ENCODE peak calls at places on chromosomes 7 and 10, in six cellular contexts. S is anterior cingulate cortex; X is activated T-cell treated with anti-CD3 and anti-CD28 coated beads, Interleukin-2, amount 50 U/mL, for 24 hours; Y is neural crest cell; A is WTC11; F is adipocyte. D is an unnamed sample.

GRCh38 chr10:63128443-63128842 is 4.7 kb upstream of the NRBF2 start:
- DNase-seq in S (no peak), X (no peak), Y (no peak), A (no peak), F (no peak), D (no peak)

GRCh38 chr10:47065903-47066302 is 154.7 kb downstream of the PTPN20 start:
- DNase-seq in S (no peak), X (peak; percentile 18), Y (no peak), A (no peak), F (no peak), D (no peak)

GRCh38 chr7:36726806-36727503 is 2.7 kb upstream of the AOAH start:
- DNase-seq in S (no peak), X (no peak), Y (no peak), A (no peak), F (no peak), D (no peak)

GRCh38 chr7:84841809-84842208 is 345.0 kb downstream of the SEMA3D start:
- DNase-seq in S (no peak), X (no peak), Y (no peak), A (no peak), F (peak; percentile 84), D (no peak)

GRCh38 chr10:27783660-27784059 is 38.0 kb upstream of the MKX start:
- DNase-seq in S (no peak), X (peak; percentile 40), Y (no peak), A (peak; percentile 54), F (peak; percentile 16), D (peak; percentile 32)

GRCh38 chr10:17062009-17062408 is 67.6 kb downstream of the CUBN start:
- DNase-seq in S (no peak), X (no peak), Y (no peak), A (no peak), F (peak; percentile 74), D (peak; percentile 58)

GRCh38 chr10:30645340-30645827 is 15.8 kb upstream of the LYZL2 start:
- DNase-seq in S (peak; percentile 16), X (no peak), Y (no peak), A (peak; percentile 35), F (peak; percentile 30), D (peak; percentile 46)

GRCh38 chr7:73517241-73517995 is 4.7 kb downstream of the BAZ1B start:
- DNase-seq in S (no peak), X (no peak), Y (no peak), A (no peak), F (no peak), D (peak; percentile 31)

GRCh38 chr10:124429576-124429975 is 10.9 kb upstream of the OAT start:
- DNase-seq in S (no peak), X (no peak), Y (no peak), A (no peak), F (no peak), D (no peak)

GRCh38 chr10:3406556-3406955 is 234.0 kb upstream of the PITRM1 start:
- DNase-seq in S (peak; percentile 23), X (no peak), Y (no peak), A (no peak), F (no peak), D (no peak)

GRCh38 chr10:118966131-118967125 is 63.1 kb upstream of the NANOS1 start:
- DNase-seq in S (peak; percentile 46), X (no peak), Y (no peak), A (no peak), F (no peak), D (no peak)

GRCh38 chr7:156640949-156641485 is 443 bp downstream of the RNF32 start:
- DNase-seq in S (no peak), X (no peak), Y (no peak), A (no peak), F (peak; percentile 50), D (peak; percentile 73)

GRCh38 chr10:24952146-24952700 is at the start of gene PRTFDC1:
- DNase-seq in S (peak; percentile 77), X (peak; percentile 64), Y (peak; percentile 56), A (peak; percentile 65), F (peak; percentile 61), D (no peak)